ENCODE peak calls at places on chromosomes 2 and 18, in ten cellular contexts. One of them, this sample, is unnamed.

GRCh38 chr2:85920810-85921545 is 32.2 kb upstream of the ST3GAL5 start:
- DNase-seq in lung: no peak
- DNase-seq in HTR-8/SVneo: no peak
- DNase-seq in A172: peak
- DNase-seq in activated T-helper 1 cell treated with Interleukin-2 at 50 U/mL for 16 hours: no peak
- DNase-seq in uterus: no peak
- DNase-seq in NCI-H2029: no peak
- DNase-seq in CD8-positive, alpha-beta T cell: no peak
- DNase-seq in left ventricle myocardium inferior: peak
- DNase-seq in left colon: no peak
- DNase-seq in this sample: no peak

GRCh38 chr18:68714356-68714706 is 577 bp downstream of the TMX3 start:
- DNase-seq in NCI-H2029: no peak
- DNase-seq in uterus: no peak
- DNase-seq in A172: no peak
- DNase-seq in left colon: no peak
- DNase-seq in left ventricle myocardium inferior: no peak
- DNase-seq in CD8-positive, alpha-beta T cell: peak
- DNase-seq in HTR-8/SVneo: no peak
- DNase-seq in activated T-helper 1 cell treated with Interleukin-2 at 50 U/mL for 16 hours: no peak
- DNase-seq in lung: no peak
- DNase-seq in this sample: no peak

GRCh38 chr18:31241900-31242409 is 76.0 kb upstream of the DSG1 start:
- DNase-seq in A172: no peak
- DNase-seq in lung: no peak
- DNase-seq in left colon: peak
- DNase-seq in activated T-helper 1 cell treated with Interleukin-2 at 50 U/mL for 16 hours: no peak
- DNase-seq in left ventricle myocardium inferior: no peak
- DNase-seq in HTR-8/SVneo: peak
- DNase-seq in CD8-positive, alpha-beta T cell: no peak
- DNase-seq in NCI-H2029: no peak
- DNase-seq in uterus: no peak
- DNase-seq in this sample: no peak

GRCh38 chr2:191724015-191724414 is 46.1 kb downstream of the NABP1 start:
- DNase-seq in A172: no peak
- DNase-seq in left colon: no peak
- DNase-seq in HTR-8/SVneo: no peak
- DNase-seq in NCI-H2029: no peak
- DNase-seq in activated T-helper 1 cell treated with Interleukin-2 at 50 U/mL for 16 hours: no peak
- DNase-seq in lung: no peak
- DNase-seq in uterus: no peak
- DNase-seq in CD8-positive, alpha-beta T cell: no peak
- DNase-seq in left ventricle myocardium inferior: no peak
- DNase-seq in this sample: no peak

GRCh38 chr2:168354499-168354898 is 101.6 kb upstream of the CERS6 start:
- DNase-seq in uterus: no peak
- DNase-seq in NCI-H2029: no peak
- DNase-seq in activated T-helper 1 cell treated with Interleukin-2 at 50 U/mL for 16 hours: no peak
- DNase-seq in A172: no peak
- DNase-seq in left colon: no peak
- DNase-seq in lung: no peak
- DNase-seq in HTR-8/SVneo: no peak
- DNase-seq in CD8-positive, alpha-beta T cell: no peak
- DNase-seq in left ventricle myocardium inferior: no peak
- DNase-seq in this sample: no peak

GRCh38 chr2:130391058-130391871 is 35.4 kb downstream of the PTPN18 start:
- DNase-seq in CD8-positive, alpha-beta T cell: no peak
- DNase-seq in left colon: peak
- DNase-seq in left ventricle myocardium inferior: peak
- DNase-seq in activated T-helper 1 cell treated with Interleukin-2 at 50 U/mL for 16 hours: peak
- DNase-seq in A172: peak
- DNase-seq in lung: peak
- DNase-seq in uterus: peak
- DNase-seq in NCI-H2029: peak
- DNase-seq in HTR-8/SVneo: peak
- DNase-seq in this sample: peak

GRCh38 chr2:211085056-211085680 is 528.8 kb downstream of the CPS1 start:
- DNase-seq in uterus: no peak
- DNase-seq in A172: peak
- DNase-seq in HTR-8/SVneo: peak
- DNase-seq in left colon: no peak
- DNase-seq in left ventricle myocardium inferior: no peak
- DNase-seq in NCI-H2029: peak
- DNase-seq in activated T-helper 1 cell treated with Interleukin-2 at 50 U/mL for 16 hours: no peak
- DNase-seq in lung: no peak
- DNase-seq in CD8-positive, alpha-beta T cell: no peak
- DNase-seq in this sample: no peak

GRCh38 chr18:7232218-7232617 is 1.3 kb downstream of the LRRC30 start:
- DNase-seq in uterus: no peak
- DNase-seq in A172: no peak
- DNase-seq in CD8-positive, alpha-beta T cell: no peak
- DNase-seq in activated T-helper 1 cell treated with Interleukin-2 at 50 U/mL for 16 hours: no peak
- DNase-seq in left ventricle myocardium inferior: no peak
- DNase-seq in lung: no peak
- DNase-seq in NCI-H2029: peak
- DNase-seq in HTR-8/SVneo: no peak
- DNase-seq in left colon: no peak
- DNase-seq in this sample: no peak

GRCh38 chr2:30300456-30301221 is 69.3 kb downstream of the LBH start:
- DNase-seq in uterus: peak
- DNase-seq in activated T-helper 1 cell treated with Interleukin-2 at 50 U/mL for 16 hours: no peak
- DNase-seq in NCI-H2029: no peak
- DNase-seq in A172: peak
- DNase-seq in left ventricle myocardium inferior: no peak
- DNase-seq in HTR-8/SVneo: peak
- DNase-seq in left colon: no peak
- DNase-seq in CD8-positive, alpha-beta T cell: no peak
- DNase-seq in lung: no peak
- DNase-seq in this sample: no peak

GRCh38 chr2:62568074-62568473 is 62.1 kb upstream of the TMEM17 start:
- DNase-seq in A172: no peak
- DNase-seq in activated T-helper 1 cell treated with Interleukin-2 at 50 U/mL for 16 hours: no peak
- DNase-seq in left ventricle myocardium inferior: no peak
- DNase-seq in uterus: no peak
- DNase-seq in lung: no peak
- DNase-seq in left colon: no peak
- DNase-seq in CD8-positive, alpha-beta T cell: no peak
- DNase-seq in NCI-H2029: no peak
- DNase-seq in HTR-8/SVneo: no peak
- DNase-seq in this sample: no peak

GRCh38 chr2:99867690-99868089 is 274.7 kb downstream of the AFF3 start:
- DNase-seq in HTR-8/SVneo: peak
- DNase-seq in NCI-H2029: no peak
- DNase-seq in activated T-helper 1 cell treated with Interleukin-2 at 50 U/mL for 16 hours: no peak
- DNase-seq in left colon: no peak
- DNase-seq in CD8-positive, alpha-beta T cell: no peak
- DNase-seq in A172: peak
- DNase-seq in lung: no peak
- DNase-seq in uterus: no peak
- DNase-seq in left ventricle myocardium inferior: no peak
- DNase-seq in this sample: peak

GRCh38 chr18:41731887-41732286 is 223.1 kb upstream of the PIK3C3 start:
- DNase-seq in HTR-8/SVneo: peak
- DNase-seq in activated T-helper 1 cell treated with Interleukin-2 at 50 U/mL for 16 hours: no peak
- DNase-seq in A172: peak
- DNase-seq in left ventricle myocardium inferior: no peak
- DNase-seq in uterus: no peak
- DNase-seq in lung: no peak
- DNase-seq in left colon: no peak
- DNase-seq in NCI-H2029: no peak
- DNase-seq in CD8-positive, alpha-beta T cell: no peak
- DNase-seq in this sample: no peak

GRCh38 chr18:29711931-29712330 is 1330.6 kb downstream of the DSC3 start:
- DNase-seq in left colon: no peak
- DNase-seq in NCI-H2029: peak
- DNase-seq in uterus: no peak
- DNase-seq in activated T-helper 1 cell treated with Interleukin-2 at 50 U/mL for 16 hours: no peak
- DNase-seq in CD8-positive, alpha-beta T cell: no peak
- DNase-seq in left ventricle myocardium inferior: no peak
- DNase-seq in lung: no peak
- DNase-seq in HTR-8/SVneo: no peak
- DNase-seq in A172: no peak
- DNase-seq in this sample: no peak

GRCh38 chr18:43855376-43855775 is 578.1 kb upstream of the SYT4 start:
- DNase-seq in uterus: no peak
- DNase-seq in activated T-helper 1 cell treated with Interleukin-2 at 50 U/mL for 16 hours: no peak
- DNase-seq in HTR-8/SVneo: no peak
- DNase-seq in left colon: no peak
- DNase-seq in lung: no peak
- DNase-seq in A172: no peak
- DNase-seq in NCI-H2029: no peak
- DNase-seq in left ventricle myocardium inferior: no peak
- DNase-seq in CD8-positive, alpha-beta T cell: no peak
- DNase-seq in this sample: no peak

GRCh38 chr18:11821208-11821607 is 30.0 kb upstream of the CHMP1B start:
- DNase-seq in left ventricle myocardium inferior: no peak
- DNase-seq in uterus: no peak
- DNase-seq in left colon: no peak
- DNase-seq in lung: no peak
- DNase-seq in HTR-8/SVneo: no peak
- DNase-seq in A172: no peak
- DNase-seq in CD8-positive, alpha-beta T cell: no peak
- DNase-seq in NCI-H2029: no peak
- DNase-seq in activated T-helper 1 cell treated with Interleukin-2 at 50 U/mL for 16 hours: no peak
- DNase-seq in this sample: no peak

GRCh38 chr2:15446961-15447360 is 114.2 kb downstream of the NBAS start:
- DNase-seq in uterus: no peak
- DNase-seq in NCI-H2029: no peak
- DNase-seq in A172: no peak
- DNase-seq in CD8-positive, alpha-beta T cell: no peak
- DNase-seq in HTR-8/SVneo: no peak
- DNase-seq in left ventricle myocardium inferior: no peak
- DNase-seq in lung: no peak
- DNase-seq in left colon: no peak
- DNase-seq in activated T-helper 1 cell treated with Interleukin-2 at 50 U/mL for 16 hours: no peak
- DNase-seq in this sample: no peak

GRCh38 chr2:174974131-174974530 is 31.1 kb downstream of the CHN1 start:
- DNase-seq in CD8-positive, alpha-beta T cell: no peak
- DNase-seq in left ventricle myocardium inferior: no peak
- DNase-seq in lung: no peak
- DNase-seq in A172: no peak
- DNase-seq in left colon: no peak
- DNase-seq in uterus: no peak
- DNase-seq in HTR-8/SVneo: no peak
- DNase-seq in NCI-H2029: no peak
- DNase-seq in activated T-helper 1 cell treated with Interleukin-2 at 50 U/mL for 16 hours: no peak
- DNase-seq in this sample: no peak

GRCh38 chr2:195094330-195094729 is 562.7 kb upstream of the SLC39A10 start:
- DNase-seq in lung: no peak
- DNase-seq in HTR-8/SVneo: no peak
- DNase-seq in left ventricle myocardium inferior: no peak
- DNase-seq in activated T-helper 1 cell treated with Interleukin-2 at 50 U/mL for 16 hours: no peak
- DNase-seq in CD8-positive, alpha-beta T cell: no peak
- DNase-seq in NCI-H2029: no peak
- DNase-seq in uterus: no peak
- DNase-seq in left colon: no peak
- DNase-seq in A172: peak
- DNase-seq in this sample: no peak

GRCh38 chr2:112877423-112877822 is 33.5 kb upstream of the IL37 start:
- DNase-seq in left ventricle myocardium inferior: no peak
- DNase-seq in uterus: no peak
- DNase-seq in lung: no peak
- DNase-seq in left colon: no peak
- DNase-seq in HTR-8/SVneo: peak
- DNase-seq in A172: peak
- DNase-seq in activated T-helper 1 cell treated with Interleukin-2 at 50 U/mL for 16 hours: no peak
- DNase-seq in NCI-H2029: no peak
- DNase-seq in CD8-positive, alpha-beta T cell: no peak
- DNase-seq in this sample: no peak

GRCh38 chr2:70988726-70989648 is 5.7 kb downstream of the TEX261 start:
- DNase-seq in HTR-8/SVneo: no peak
- DNase-seq in NCI-H2029: no peak
- DNase-seq in lung: no peak
- DNase-seq in CD8-positive, alpha-beta T cell: no peak
- DNase-seq in A172: no peak
- DNase-seq in activated T-helper 1 cell treated with Interleukin-2 at 50 U/mL for 16 hours: no peak
- DNase-seq in left colon: no peak
- DNase-seq in uterus: peak
- DNase-seq in left ventricle myocardium inferior: no peak
- DNase-seq in this sample: peak

GRCh38 chr2:55620123-55620779 is 2.8 kb upstream of the PPP4R3B start:
- DNase-seq in NCI-H2029: no peak
- DNase-seq in HTR-8/SVneo: no peak
- DNase-seq in left ventricle myocardium inferior: no peak
- DNase-seq in A172: no peak
- DNase-seq in activated T-helper 1 cell treated with Interleukin-2 at 50 U/mL for 16 hours: no peak
- DNase-seq in uterus: no peak
- DNase-seq in CD8-positive, alpha-beta T cell: no peak
- DNase-seq in left colon: no peak
- DNase-seq in lung: no peak
- DNase-seq in this sample: peak

GRCh38 chr2:234814366-234814765 is 137.5 kb upstream of the SH3BP4 start:
- DNase-seq in A172: no peak
- DNase-seq in lung: no peak
- DNase-seq in HTR-8/SVneo: no peak
- DNase-seq in uterus: no peak
- DNase-seq in CD8-positive, alpha-beta T cell: no peak
- DNase-seq in activated T-helper 1 cell treated with Interleukin-2 at 50 U/mL for 16 hours: no peak
- DNase-seq in left colon: no peak
- DNase-seq in left ventricle myocardium inferior: no peak
- DNase-seq in NCI-H2029: no peak
- DNase-seq in this sample: no peak

GRCh38 chr2:45494275-45494977 is 116.6 kb downstream of the SRBD1 start:
- DNase-seq in HTR-8/SVneo: peak
- DNase-seq in activated T-helper 1 cell treated with Interleukin-2 at 50 U/mL for 16 hours: no peak
- DNase-seq in left ventricle myocardium inferior: no peak
- DNase-seq in NCI-H2029: peak
- DNase-seq in A172: peak
- DNase-seq in lung: no peak
- DNase-seq in left colon: no peak
- DNase-seq in uterus: no peak
- DNase-seq in CD8-positive, alpha-beta T cell: no peak
- DNase-seq in this sample: no peak

GRCh38 chr2:33620-34019 is 12.7 kb downstream of the FAM110C start:
- DNase-seq in CD8-positive, alpha-beta T cell: peak
- DNase-seq in left ventricle myocardium inferior: no peak
- DNase-seq in left colon: peak
- DNase-seq in HTR-8/SVneo: no peak
- DNase-seq in lung: no peak
- DNase-seq in uterus: no peak
- DNase-seq in A172: no peak
- DNase-seq in NCI-H2029: no peak
- DNase-seq in activated T-helper 1 cell treated with Interleukin-2 at 50 U/mL for 16 hours: peak
- DNase-seq in this sample: no peak

GRCh38 chr2:60470340-60470739 is 83.1 kb downstream of the BCL11A start:
- DNase-seq in A172: no peak
- DNase-seq in HTR-8/SVneo: no peak
- DNase-seq in CD8-positive, alpha-beta T cell: no peak
- DNase-seq in left ventricle myocardium inferior: no peak
- DNase-seq in uterus: no peak
- DNase-seq in NCI-H2029: peak
- DNase-seq in left colon: no peak
- DNase-seq in lung: no peak
- DNase-seq in activated T-helper 1 cell treated with Interleukin-2 at 50 U/mL for 16 hours: no peak
- DNase-seq in this sample: no peak

This sample was measured in spleen.